ENCODE peak calls at places on chromosome 10, in four cellular contexts. T is HFF-Myc, N is colonic mucosa, C is AG04450. O is an unnamed sample.

GRCh38 chr10:1199897-1200721 is 143.9 kb downstream of the WDR37 start:
- DNase-seq in T (no peak), N (peak), C (no peak), O (no peak)

GRCh38 chr10:43407148-43407575 is 1.8 kb downstream of the HNRNPF start:
- DNase-seq in T (no peak), N (peak), C (no peak), O (no peak)

GRCh38 chr10:31961675-31962074 is 33.0 kb upstream of the ARHGAP12 start:
- DNase-seq in T (peak), N (no peak), C (no peak), O (peak)

GRCh38 chr10:61642073-61642637 is 20.6 kb upstream of the CABCOCO1 start:
- DNase-seq in T (no peak), N (no peak), C (no peak), O (no peak)

GRCh38 chr10:64574371-64574770 is 1053.2 kb downstream of the REEP3 start:
- DNase-seq in T (no peak), N (no peak), C (no peak), O (no peak)

GRCh38 chr10:84008878-84009277 is 130.4 kb upstream of the GHITM start:
- DNase-seq in T (no peak), N (peak), C (no peak), O (no peak)

GRCh38 chr10:33109788-33110469 is 151.9 kb upstream of the ITGB1 start:
- DNase-seq in T (no peak), N (no peak), C (no peak), O (no peak)

GRCh38 chr10:43093423-43094090 is 16.7 kb downstream of the RET start:
- DNase-seq in T (no peak), N (no peak), C (no peak), O (no peak)

GRCh38 chr10:104521901-104522827 is 118.9 kb upstream of the SORCS3 start:
- DNase-seq in T (no peak), N (no peak), C (no peak), O (no peak)

GRCh38 chr10:102410427-102411073 is 8.0 kb downstream of the PSD start:
- DNase-seq in T (no peak), N (no peak), C (no peak), O (no peak)

GRCh38 chr10:35643151-35643975 is 1.3 kb upstream of the FZD8 start:
- DNase-seq in T (no peak), N (peak), C (no peak), O (no peak)

GRCh38 chr10:18157909-18158308 is 17.7 kb downstream of the CACNB2 start:
- DNase-seq in T (no peak), N (no peak), C (peak), O (no peak)

GRCh38 chr10:118401708-118402107 is 59.6 kb upstream of the FAM204A start:
- DNase-seq in T (no peak), N (no peak), C (no peak), O (no peak)

GRCh38 chr10:121822180-121822579 is 105.7 kb downstream of the ATE1 start:
- DNase-seq in T (no peak), N (no peak), C (no peak), O (no peak)

GRCh38 chr10:114726820-114727271 is 68.8 kb upstream of the ABLIM1 start:
- DNase-seq in T (no peak), N (no peak), C (no peak), O (no peak)

GRCh38 chr10:98444314-98445006 is 2.3 kb downstream of the HPS1 start:
- DNase-seq in T (no peak), N (no peak), C (no peak), O (no peak)

GRCh38 chr10:12535656-12536055 is 186.3 kb downstream of the CAMK1D start:
- DNase-seq in T (no peak), N (no peak), C (no peak), O (no peak)

GRCh38 chr10:121077331-121077730 is 226.2 kb downstream of the WDR11 start:
- DNase-seq in T (no peak), N (no peak), C (no peak), O (no peak)

GRCh38 chr10:48705407-48705938 is 20.8 kb downstream of the WDFY4 start:
- DNase-seq in T (no peak), N (no peak), C (no peak), O (no peak)

GRCh38 chr10:43686414-43686813 is 37.7 kb upstream of the ZNF32 start:
- DNase-seq in T (no peak), N (no peak), C (no peak), O (no peak)

GRCh38 chr10:11931038-11931437 is 107.9 kb downstream of the PROSER2 start:
- DNase-seq in T (no peak), N (no peak), C (no peak), O (no peak)

GRCh38 chr10:80772596-80772995 is 234.9 kb downstream of the SH2D4B start:
- DNase-seq in T (no peak), N (no peak), C (no peak), O (no peak)

GRCh38 chr10:108358912-108359311 is 1194.4 kb upstream of the SORCS1 start:
- DNase-seq in T (peak), N (no peak), C (peak), O (peak)

GRCh38 chr10:25465582-25466372 is 291.0 kb downstream of the GPR158 start:
- DNase-seq in T (no peak), N (no peak), C (no peak), O (no peak)

GRCh38 chr10:132443998-132444876 is 47.2 kb downstream of the PWWP2B start:
- DNase-seq in T (no peak), N (no peak), C (no peak), O (no peak)

GRCh38 chr10:107477266-107477665 is 312.8 kb upstream of the SORCS1 start:
- DNase-seq in T (no peak), N (no peak), C (no peak), O (no peak)

GRCh38 chr10:3524086-3524960 is 260.7 kb downstream of the KLF6 start:
- DNase-seq in T (no peak), N (peak), C (no peak), O (no peak)

GRCh38 chr10:96283756-96284155 is 12.4 kb upstream of the BLNK start:
- DNase-seq in T (no peak), N (no peak), C (no peak), O (no peak)

GRCh38 chr10:111440501-111440900 is 363.7 kb downstream of the ADRA2A start:
- DNase-seq in T (no peak), N (no peak), C (no peak), O (no peak)

GRCh38 chr10:111435871-111436270 is 359.0 kb downstream of the ADRA2A start:
- DNase-seq in T (no peak), N (no peak), C (no peak), O (no peak)

GRCh38 chr10:111439034-111439842 is 362.4 kb downstream of the ADRA2A start:
- DNase-seq in T (no peak), N (no peak), C (no peak), O (no peak)
- H3K4me3 ChIP-seq in T (no peak), N (no peak), C (no peak), O (no peak)

DNA sequence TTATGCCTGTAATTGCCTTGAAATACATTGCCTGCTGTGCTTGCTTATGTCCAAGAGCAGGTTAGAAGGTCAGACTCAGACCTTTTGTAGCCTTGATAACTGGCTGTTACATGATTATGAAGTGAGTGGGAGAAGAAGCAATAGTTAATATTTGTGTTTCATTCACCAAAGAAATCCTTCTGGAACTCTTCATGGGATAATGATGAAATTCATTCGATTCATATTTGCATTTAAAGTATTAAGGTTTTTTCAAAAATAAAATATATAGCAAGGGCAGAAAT is 119.4 kb downstream of the MBL2 start:
- DNase-seq in T (no peak), N (no peak), C (no peak), O (no peak)
- TF ChIP-seq CTCF in T (no peak), N (no peak), C (no peak), O (no peak)

GRCh38 chr10:71631007-71631859 is 88.3 kb downstream of the C10orf105 start:
- DNase-seq in T (no peak), N (no peak), C (no peak), O (no peak)
- H3K4me3 ChIP-seq in T (no peak), N (no peak), C (no peak), O (no peak)

GRCh38 chr10:71203716-71204115 is 8.7 kb upstream of the UNC5B start:
- DNase-seq in T (no peak), N (no peak), C (no peak), O (no peak)
- TF ChIP-seq CTCF in T (no peak), N (no peak), C (no peak), O (no peak)

GRCh38 chr10:5945203-5945534 is 32.2 kb downstream of the IL15RA start:
- DNase-seq in T (no peak), N (no peak), C (no peak), O (no peak)
- H3K4me3 ChIP-seq in T (peak), N (no peak), C (no peak), O (no peak)

DNA sequence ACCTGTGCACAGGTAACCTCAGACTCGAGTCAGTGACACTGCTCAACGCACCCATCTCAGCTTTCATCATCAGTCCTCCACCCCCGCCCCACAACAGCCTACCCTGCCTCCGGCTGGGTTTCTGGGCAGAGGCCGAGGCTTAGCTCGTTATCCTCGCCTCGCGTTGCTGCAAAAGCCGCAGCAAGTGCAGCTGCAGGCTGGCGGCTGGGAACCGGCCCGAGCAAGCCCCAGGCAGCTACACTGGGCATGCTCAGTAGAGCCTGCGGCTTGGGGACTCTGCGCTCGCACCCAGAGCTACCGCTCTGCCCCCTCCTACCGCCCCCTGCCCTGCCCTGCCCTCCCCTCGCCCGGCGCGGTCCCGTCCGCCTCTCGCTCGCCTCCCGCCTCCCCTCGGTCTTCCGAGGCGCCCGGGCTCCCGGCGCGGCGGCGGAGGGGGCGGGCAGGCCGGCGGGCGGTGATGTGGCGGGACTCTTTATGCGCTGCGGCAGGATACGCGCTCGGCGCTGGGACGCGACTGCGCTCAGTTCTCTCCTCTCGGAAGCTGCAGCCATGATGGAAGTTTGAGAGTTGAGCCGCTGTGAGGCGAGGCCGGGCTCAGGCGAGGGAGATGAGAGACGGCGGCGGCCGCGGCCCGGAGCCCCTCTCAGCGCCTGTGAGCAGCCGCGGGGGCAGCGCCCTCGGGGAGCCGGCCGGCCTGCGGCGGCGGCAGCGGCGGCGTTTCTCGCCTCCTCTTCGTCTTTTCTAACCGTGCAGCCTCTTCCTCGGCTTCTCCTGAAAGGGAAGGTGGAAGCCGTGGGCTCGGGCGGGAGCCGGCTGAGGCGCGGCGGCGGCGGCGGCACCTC is at the start of the genes KLLN and PTEN:
- DNase-seq in T (peak), N (peak), C (peak), O (peak)
- TF ChIP-seq CTCF in T (no peak), N (no peak), C (no peak), O (no peak)

DNA sequence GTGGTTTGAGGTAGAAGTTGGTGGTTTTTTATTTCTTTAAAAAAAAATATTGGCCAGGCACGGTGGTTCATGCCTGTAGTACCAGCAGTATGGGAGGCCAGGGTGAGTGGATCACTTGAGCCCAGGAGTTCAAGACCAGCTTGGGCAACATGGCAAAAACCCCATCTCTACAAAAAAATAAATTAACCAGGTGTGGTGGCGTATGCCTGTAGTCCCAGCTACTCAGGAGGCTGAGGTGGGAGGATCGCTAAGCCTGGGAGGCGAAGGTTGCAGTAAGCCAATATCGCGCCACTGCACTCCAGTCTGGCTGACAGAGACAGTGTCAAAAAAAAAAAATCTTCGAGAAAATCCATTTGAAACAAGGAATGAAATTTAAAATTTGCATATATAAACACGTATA is 1.1 kb downstream of the IL2RA start:
- DNase-seq in T (no peak), N (no peak), C (no peak), O (no peak)
- H3K4me3 ChIP-seq in T (no peak), N (no peak), C (no peak), O (no peak)

GRCh38 chr10:19710600-19710999 is 105.6 kb upstream of the PLXDC2 start:
- DNase-seq in T (no peak), N (no peak), C (no peak), O (no peak)

GRCh38 chr10:19719320-19719719 is 96.9 kb upstream of the PLXDC2 start:
- DNase-seq in T (peak), N (no peak), C (peak), O (no peak)

GRCh38 chr10:19713800-19714525 is 102.3 kb upstream of the PLXDC2 start:
- DNase-seq in T (no peak), N (no peak), C (no peak), O (no peak)
- TF ChIP-seq CTCF in T (peak), N (no peak), C (no peak), O (no peak)

DNA sequence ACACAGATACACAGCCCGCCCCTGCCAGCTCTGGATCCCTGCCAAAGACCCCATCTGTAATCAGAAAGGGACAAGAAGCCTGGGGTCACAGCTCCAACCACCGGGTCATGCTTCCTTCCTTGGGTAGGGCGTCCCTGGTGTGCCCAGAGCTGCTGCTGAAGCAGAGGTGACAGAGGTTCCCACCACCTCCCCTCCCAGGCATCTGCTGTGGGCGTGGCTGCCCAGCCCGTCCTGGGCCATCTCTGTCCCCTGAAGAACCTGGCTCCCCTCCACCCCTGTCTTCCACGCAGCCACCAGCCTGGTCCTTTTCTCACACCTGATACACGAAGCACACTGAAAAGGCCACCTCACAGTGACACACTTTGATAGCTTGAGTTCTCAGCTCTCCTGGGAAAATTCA is 38.2 kb upstream of the CPXM2 start:
- DNase-seq in T (no peak), N (no peak), C (no peak), O (no peak)
- H3K4me3 ChIP-seq in T (no peak), N (no peak), C (no peak), O (no peak)

GRCh38 chr10:15824498-15824897 is 35.8 kb downstream of the MINDY3 start:
- DNase-seq in T (no peak), N (no peak), C (no peak), O (no peak)
- TF ChIP-seq CTCF in T (no peak), N (peak), C (peak), O (peak)